ENCODE peak calls at places on chromosomes 12 and 14, in nine cellular contexts. One of them, this sample, is unnamed.

GRCh38 chr12:132430838-132431826 is 58.8 kb upstream of the FBRSL1 start:
- DNase-seq in HAP-1: no peak
- DNase-seq in central memory CD4-positive, alpha-beta T cell: no peak
- DNase-seq in activated naive CD4-positive, alpha-beta T cell treated with anti-CD3 and anti-CD28 coated beads for 36 hours: no peak
- DNase-seq in AG08396: no peak
- DNase-seq in Caco-2: peak; percentile 71
- DNase-seq in cardiac fibroblast: no peak
- DNase-seq in nephron progenitor cell: no peak
- DNase-seq in lower leg skin: no peak
- DNase-seq in this sample: no peak

GRCh38 chr14:37172024-37172869 is at the start of gene SLC25A21:
- DNase-seq in HAP-1: no peak
- DNase-seq in central memory CD4-positive, alpha-beta T cell: no peak
- DNase-seq in activated naive CD4-positive, alpha-beta T cell treated with anti-CD3 and anti-CD28 coated beads for 36 hours: peak; percentile 6
- DNase-seq in AG08396: peak; percentile 85
- DNase-seq in Caco-2: peak; percentile 83
- DNase-seq in cardiac fibroblast: peak; percentile 69
- DNase-seq in nephron progenitor cell: peak; percentile 74
- DNase-seq in lower leg skin: peak; percentile 22
- DNase-seq in this sample: peak; percentile 84

GRCh38 chr12:54368709-54369596 is 4.7 kb upstream of the GPR84 start:
- DNase-seq in HAP-1: peak; percentile 73
- DNase-seq in central memory CD4-positive, alpha-beta T cell: peak; percentile 76
- DNase-seq in activated naive CD4-positive, alpha-beta T cell treated with anti-CD3 and anti-CD28 coated beads for 36 hours: peak; percentile 97
- DNase-seq in AG08396: peak; percentile 81
- DNase-seq in Caco-2: peak; percentile 87
- DNase-seq in cardiac fibroblast: peak; percentile 93
- DNase-seq in nephron progenitor cell: peak; percentile 94
- DNase-seq in lower leg skin: peak; percentile 90
- DNase-seq in this sample: peak; percentile 92

GRCh38 chr12:106195638-106196037 is 52.2 kb downstream of the CKAP4 start:
- DNase-seq in HAP-1: no peak
- DNase-seq in central memory CD4-positive, alpha-beta T cell: no peak
- DNase-seq in activated naive CD4-positive, alpha-beta T cell treated with anti-CD3 and anti-CD28 coated beads for 36 hours: no peak
- DNase-seq in AG08396: peak; percentile 34
- DNase-seq in Caco-2: no peak
- DNase-seq in cardiac fibroblast: peak; percentile 78
- DNase-seq in nephron progenitor cell: no peak
- DNase-seq in lower leg skin: peak; percentile 74
- DNase-seq in this sample: no peak

GRCh38 chr14:101022121-101022520 is 118.6 kb upstream of the RTL1 start:
- DNase-seq in HAP-1: no peak
- DNase-seq in central memory CD4-positive, alpha-beta T cell: no peak
- DNase-seq in activated naive CD4-positive, alpha-beta T cell treated with anti-CD3 and anti-CD28 coated beads for 36 hours: no peak
- DNase-seq in AG08396: no peak
- DNase-seq in Caco-2: no peak
- DNase-seq in cardiac fibroblast: no peak
- DNase-seq in nephron progenitor cell: no peak
- DNase-seq in lower leg skin: no peak
- DNase-seq in this sample: peak; percentile 13

GRCh38 chr14:21915814-21916213 is 242.2 kb upstream of the OR4E1 start:
- DNase-seq in HAP-1: no peak
- DNase-seq in central memory CD4-positive, alpha-beta T cell: no peak
- DNase-seq in activated naive CD4-positive, alpha-beta T cell treated with anti-CD3 and anti-CD28 coated beads for 36 hours: no peak
- DNase-seq in AG08396: no peak
- DNase-seq in Caco-2: no peak
- DNase-seq in cardiac fibroblast: peak; percentile 5
- DNase-seq in nephron progenitor cell: no peak
- DNase-seq in lower leg skin: no peak
- DNase-seq in this sample: no peak

GRCh38 chr14:74695406-74695805 is 17.5 kb downstream of the AREL1 start:
- DNase-seq in HAP-1: no peak
- DNase-seq in central memory CD4-positive, alpha-beta T cell: no peak
- DNase-seq in activated naive CD4-positive, alpha-beta T cell treated with anti-CD3 and anti-CD28 coated beads for 36 hours: no peak
- DNase-seq in AG08396: no peak
- DNase-seq in Caco-2: no peak
- DNase-seq in cardiac fibroblast: no peak
- DNase-seq in nephron progenitor cell: no peak
- DNase-seq in lower leg skin: no peak
- DNase-seq in this sample: no peak

GRCh38 chr12:112762753-112763152 is 28.8 kb upstream of the RPH3A start:
- DNase-seq in HAP-1: no peak
- DNase-seq in central memory CD4-positive, alpha-beta T cell: no peak
- DNase-seq in activated naive CD4-positive, alpha-beta T cell treated with anti-CD3 and anti-CD28 coated beads for 36 hours: no peak
- DNase-seq in AG08396: no peak
- DNase-seq in Caco-2: peak; percentile 2
- DNase-seq in cardiac fibroblast: no peak
- DNase-seq in nephron progenitor cell: no peak
- DNase-seq in lower leg skin: no peak
- DNase-seq in this sample: no peak

GRCh38 chr14:77204457-77204796 is 22.8 kb downstream of the TMEM63C start:
- DNase-seq in HAP-1: no peak
- DNase-seq in central memory CD4-positive, alpha-beta T cell: no peak
- DNase-seq in activated naive CD4-positive, alpha-beta T cell treated with anti-CD3 and anti-CD28 coated beads for 36 hours: no peak
- DNase-seq in AG08396: no peak
- DNase-seq in Caco-2: no peak
- DNase-seq in cardiac fibroblast: no peak
- DNase-seq in nephron progenitor cell: no peak
- DNase-seq in lower leg skin: no peak
- DNase-seq in this sample: no peak

GRCh38 chr14:100545359-100545758 is 41.9 kb downstream of the BEGAIN start:
- DNase-seq in HAP-1: no peak
- DNase-seq in central memory CD4-positive, alpha-beta T cell: no peak
- DNase-seq in activated naive CD4-positive, alpha-beta T cell treated with anti-CD3 and anti-CD28 coated beads for 36 hours: no peak
- DNase-seq in AG08396: no peak
- DNase-seq in Caco-2: no peak
- DNase-seq in cardiac fibroblast: no peak
- DNase-seq in nephron progenitor cell: no peak
- DNase-seq in lower leg skin: no peak
- DNase-seq in this sample: no peak

GRCh38 chr14:37221073-37221472 is 23.3 kb downstream of the MIPOL1 start:
- DNase-seq in HAP-1: no peak
- DNase-seq in central memory CD4-positive, alpha-beta T cell: no peak
- DNase-seq in activated naive CD4-positive, alpha-beta T cell treated with anti-CD3 and anti-CD28 coated beads for 36 hours: no peak
- DNase-seq in AG08396: no peak
- DNase-seq in Caco-2: no peak
- DNase-seq in cardiac fibroblast: no peak
- DNase-seq in nephron progenitor cell: no peak
- DNase-seq in lower leg skin: no peak
- DNase-seq in this sample: no peak

GRCh38 chr12:1779783-1780182 is 40.6 kb upstream of the LRTM2 start:
- DNase-seq in HAP-1: no peak
- DNase-seq in central memory CD4-positive, alpha-beta T cell: no peak
- DNase-seq in activated naive CD4-positive, alpha-beta T cell treated with anti-CD3 and anti-CD28 coated beads for 36 hours: no peak
- DNase-seq in AG08396: peak; percentile 48
- DNase-seq in Caco-2: no peak
- DNase-seq in cardiac fibroblast: peak; percentile 85
- DNase-seq in nephron progenitor cell: no peak
- DNase-seq in lower leg skin: no peak
- DNase-seq in this sample: no peak

This sample was measured in ecto neural progenitor cell.